ENCODE peak calls at places on chromosomes 11 and 22, in six cellular contexts. G, V, I, D, L and M are unnamed samples. For H3K4me1, the result is how much of the 10 kb centered on the place peaks cover.

GRCh38 chr11:73387594-73388021 is 11.4 kb downstream of the RELT start:
- DNase-seq in G (no peak), V (no peak), I (peak), D (peak), L (no peak), M (no peak)

GRCh38 chr22:17095538-17095937 is 10.7 kb downstream of the IL17RA start:
- DNase-seq in G (no peak), V (peak), I (no peak), D (peak), L (no peak), M (no peak)

GRCh38 chr22:38412435-38413084 is 42.4 kb downstream of the KCNJ4 start:
- DNase-seq in G (peak), V (peak), I (no peak), D (no peak), L (no peak), M (no peak)

GRCh38 chr11:44033411-44033850 is 14.3 kb upstream of the ACCSL start:
- DNase-seq in G (no peak), V (no peak), I (no peak), D (no peak), L (no peak), M (no peak)

GRCh38 chr11:60899021-60899936 is 7.1 kb downstream of the PRPF19 start:
- DNase-seq in G (peak), V (no peak), I (peak), D (peak), L (no peak), M (peak)

GRCh38 chr11:76861490-76861953 is 804 bp downstream of the ACER3 start:
- DNase-seq in G (no peak), V (no peak), I (peak), D (no peak), L (no peak), M (no peak)

GRCh38 chr11:36349345-36350136 is 53.5 kb downstream of the PRR5L start:
- DNase-seq in G (no peak), V (no peak), I (no peak), D (no peak), L (peak), M (no peak)

GRCh38 chr11:19328586-19329311 is 88.0 kb upstream of the E2F8 start:
- DNase-seq in G (no peak), V (no peak), I (no peak), D (no peak), L (no peak), M (no peak)

GRCh38 chr22:48494968-48495750 is 1332.5 kb downstream of the BRD1 start:
- DNase-seq in G (no peak), V (peak), I (peak), D (no peak), L (no peak), M (no peak)

GRCh38 chr11:27701262-27702105 is 1.2 kb upstream of the BDNF start:
- DNase-seq in G (no peak), V (peak), I (no peak), D (peak), L (peak), M (no peak)

GRCh38 chr22:40156001-40156516 is 21.7 kb upstream of the TNRC6B start:
- DNase-seq in G (no peak), V (no peak), I (peak), D (peak), L (no peak), M (no peak)

GRCh38 chr11:26187639-26188038 is 144.3 kb upstream of the ANO3 start:
- DNase-seq in G (no peak), V (no peak), I (peak), D (no peak), L (no peak), M (no peak)

GRCh38 chr11:65854871-65855837 is 2.8 kb downstream of the CFL1 start:
- DNase-seq in G (no peak), V (peak), I (no peak), D (no peak), L (no peak), M (no peak)

GRCh38 chr11:74465291-74465708 is 2.0 kb downstream of the KCNE3 start:
- DNase-seq in G (no peak), V (no peak), I (no peak), D (no peak), L (no peak), M (no peak)

GRCh38 chr11:35853871-35854270 is 90.0 kb upstream of the LDLRAD3 start:
- DNase-seq in G (no peak), V (no peak), I (no peak), D (no peak), L (no peak), M (no peak)

GRCh38 chr22:43829448-43829821 is 17.3 kb upstream of the EFCAB6 start:
- DNase-seq in G (no peak), V (peak), I (no peak), D (no peak), L (peak), M (no peak)

GRCh38 chr22:19620742-19621371 is 93.4 kb upstream of the SEPTIN5 start:
- DNase-seq in G (no peak), V (no peak), I (no peak), D (no peak), L (no peak), M (no peak)

GRCh38 chr22:24996420-24996952 is 44.0 kb downstream of the KIAA1671 start:
- DNase-seq in G (no peak), V (no peak), I (peak), D (peak), L (peak), M (no peak)

GRCh38 chr22:24995649-24996180 is 43.2 kb downstream of the KIAA1671 start:
- DNase-seq in G (no peak), V (no peak), I (no peak), D (no peak), L (no peak), M (no peak)

GRCh38 chr22:24994070-24994763 is 41.7 kb downstream of the KIAA1671 start:
- DNase-seq in G (no peak), V (no peak), I (peak), D (peak), L (no peak), M (no peak)

GRCh38 chr22:25000686-25001085 is 48.2 kb downstream of the KIAA1671 start:
- DNase-seq in G (no peak), V (no peak), I (no peak), D (no peak), L (no peak), M (no peak)

DNA sequence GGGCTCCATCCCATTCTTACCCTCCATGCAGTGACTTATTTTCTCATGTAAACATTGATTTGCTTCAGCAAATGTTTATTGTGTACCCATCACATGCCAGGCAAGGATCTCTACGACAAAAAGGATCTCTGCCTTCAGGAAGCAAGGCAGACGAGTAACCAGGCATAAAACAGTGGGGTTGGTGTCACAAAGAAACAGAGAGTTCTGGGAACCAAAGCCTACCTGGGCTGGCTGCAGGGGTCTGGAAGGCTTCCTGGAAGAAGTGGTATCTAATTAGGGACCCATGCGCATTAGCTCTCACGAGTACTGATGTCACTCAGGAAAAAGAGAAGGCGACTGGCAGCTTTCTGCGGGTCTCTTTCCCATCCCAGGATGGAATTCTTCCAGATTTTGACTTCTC is 44.5 kb downstream of the KIAA1671 start:
- DNase-seq in G (no peak), V (no peak), I (peak), D (no peak), L (no peak), M (no peak)
- H3K4me3 ChIP-seq in G (no peak), V (no peak), I (no peak), D (no peak), L (no peak), M (no peak)

GRCh38 chr11:14346303-14346702 is 12.7 kb downstream of the RRAS2 start:
- DNase-seq in G (no peak), V (no peak), I (no peak), D (no peak), L (no peak), M (no peak)
- H3K4me1 ChIP-seq in G (under half), V (under half), I (under half), D (under half), L (under half), M (under half)

GRCh38 chr11:100691886-100692285 is 4.8 kb downstream of the ARHGAP42 start:
- DNase-seq in G (no peak), V (no peak), I (no peak), D (no peak), L (no peak), M (no peak)
- H3K4me3 ChIP-seq in G (no peak), V (no peak), I (no peak), D (no peak), L (no peak), M (no peak)

DNA sequence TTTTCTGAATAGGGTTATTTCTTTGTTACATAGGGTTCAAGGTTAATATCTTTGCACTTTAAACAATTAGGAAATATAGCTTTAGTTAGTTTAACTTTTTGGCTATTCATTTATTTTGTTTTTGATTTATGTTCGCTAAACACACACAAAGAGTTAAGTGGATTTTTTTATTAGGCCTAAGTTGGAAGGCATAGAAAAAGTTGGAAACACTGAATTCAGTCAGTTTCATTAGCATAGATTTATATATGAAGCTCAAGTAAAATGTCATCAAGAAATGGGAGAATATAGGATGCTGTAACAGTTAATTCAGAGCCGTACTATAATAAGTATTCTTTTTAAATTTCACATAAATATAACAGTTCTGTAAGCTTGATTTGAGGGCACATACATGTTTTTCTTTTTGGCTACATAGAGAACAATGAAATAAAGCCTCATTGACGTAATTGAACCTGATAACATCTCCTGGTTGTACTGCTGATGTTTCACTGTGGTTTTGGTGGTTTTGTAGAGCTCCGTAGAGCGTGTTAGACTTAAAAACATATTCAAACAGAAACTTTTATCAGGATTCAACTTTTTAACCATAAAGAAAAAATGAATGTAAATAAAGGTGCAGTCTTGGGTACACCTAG is 121.4 kb downstream of the PDE3B start:
- DNase-seq in G (peak), V (no peak), I (no peak), D (no peak), L (no peak), M (peak)
- H3K4me1 ChIP-seq in G (half or more), V (under half), I (under half), D (under half), L (under half), M (half or more)

GRCh38 chr11:68008381-68009337 is 1.5 kb upstream of the ALDH3B1 start:
- DNase-seq in G (no peak), V (no peak), I (no peak), D (no peak), L (no peak), M (no peak)
- H3K4me3 ChIP-seq in G (no peak), V (no peak), I (no peak), D (no peak), L (no peak), M (no peak)

GRCh38 chr11:9626778-9627394 is 37.0 kb upstream of the SWAP70 start:
- DNase-seq in G (no peak), V (no peak), I (peak), D (no peak), L (peak), M (no peak)
- H3K4me1 ChIP-seq in G (under half), V (under half), I (under half), D (under half), L (under half), M (under half)

DNA sequence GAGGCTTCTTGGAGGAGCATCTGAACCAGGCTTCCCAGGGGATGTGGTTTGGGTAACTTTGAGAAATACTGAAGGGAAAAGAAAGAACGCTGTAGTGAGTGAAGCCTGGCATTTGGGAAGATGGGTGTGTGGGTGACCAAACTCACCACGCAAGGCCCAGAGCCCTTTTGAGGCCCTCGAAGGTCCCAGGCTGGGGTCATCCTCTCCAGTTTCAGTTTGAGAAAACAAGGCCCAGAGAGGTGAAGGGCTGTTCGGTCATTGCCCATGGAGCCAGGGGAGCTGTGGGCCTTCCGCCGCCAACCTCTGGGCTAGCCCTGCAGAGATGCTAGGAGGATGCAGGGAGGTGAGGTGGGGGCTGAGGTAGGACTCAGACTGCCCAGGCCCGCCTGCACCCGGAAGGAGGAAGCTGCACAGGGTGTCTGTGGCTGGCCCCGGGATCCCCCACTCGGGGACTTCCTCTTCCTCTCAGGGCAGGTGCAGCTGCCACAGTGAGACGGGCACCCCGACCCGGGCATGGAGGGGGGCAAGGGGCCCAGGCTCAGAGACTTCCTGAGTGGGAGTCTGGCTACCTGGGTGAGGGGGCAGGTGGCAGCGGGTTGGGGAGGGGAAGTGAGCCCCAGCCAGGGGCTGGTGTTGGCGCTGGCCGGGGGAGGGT is at the start of gene CCDC88B:
- DNase-seq in G (peak), V (peak), I (no peak), D (no peak), L (peak), M (peak)
- H3K4me3 ChIP-seq in G (peak), V (peak), I (peak), D (no peak), L (no peak), M (peak)

GRCh38 chr11:67027943-67028542 is 5.1 kb downstream of the SYT12 start:
- DNase-seq in G (no peak), V (no peak), I (peak), D (no peak), L (no peak), M (no peak)
- H3K4me1 ChIP-seq in G (under half), V (under half), I (under half), D (under half), L (under half), M (under half)

DNA sequence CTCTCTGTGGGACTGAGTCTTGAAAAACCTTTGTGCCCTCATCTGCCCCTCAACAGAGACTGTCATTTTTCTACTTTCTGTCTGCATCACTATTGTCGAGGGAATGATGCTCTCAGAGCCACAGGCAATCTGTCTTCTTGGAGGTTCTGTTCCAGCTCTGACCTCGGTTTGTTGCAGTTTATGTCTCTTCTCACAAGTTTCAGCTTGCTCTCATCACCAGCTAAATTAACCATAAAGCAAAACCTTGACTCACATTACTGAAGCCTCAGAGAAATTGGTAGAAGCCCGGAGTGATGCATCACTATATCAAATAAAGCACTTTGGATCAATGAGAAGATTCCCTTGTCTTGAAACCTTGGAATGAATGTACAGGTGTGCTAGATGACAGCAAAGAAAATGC is 60.6 kb upstream of the BLID start:
- DNase-seq in G (no peak), V (no peak), I (no peak), D (no peak), L (no peak), M (no peak)
- H3K4me3 ChIP-seq in G (no peak), V (no peak), I (no peak), D (no peak), L (no peak), M (no peak)

DNA sequence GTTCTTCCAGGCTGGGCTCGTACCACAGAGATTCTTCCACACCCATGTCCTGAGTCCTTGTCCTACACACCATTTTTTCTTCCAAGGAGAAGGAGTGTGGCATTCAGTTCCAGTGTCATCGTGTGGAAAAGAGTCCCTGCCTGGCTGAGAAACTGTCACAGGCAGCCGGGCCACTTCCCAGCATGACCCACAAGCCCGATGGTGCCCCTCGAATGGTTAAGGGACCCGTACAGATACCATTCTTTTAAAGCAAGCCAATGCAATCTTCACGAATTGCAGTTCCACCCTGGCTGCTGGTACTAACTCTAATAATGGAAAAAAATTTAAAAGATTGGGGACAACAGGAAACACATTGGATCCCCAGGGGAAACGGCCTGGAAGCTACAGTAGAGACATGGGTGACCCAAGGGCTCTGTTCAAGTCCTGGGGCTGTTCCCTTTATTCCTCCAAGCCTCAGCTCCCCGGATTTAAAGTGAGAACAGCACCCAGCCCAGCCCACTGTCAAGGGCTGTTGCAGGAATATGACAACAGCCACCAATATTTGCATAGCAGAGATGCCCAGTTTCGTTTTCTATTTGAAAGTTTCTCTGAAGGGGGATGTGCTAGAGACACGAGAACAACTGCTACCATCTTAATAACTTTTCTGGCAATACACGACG is 80.9 kb upstream of the WNT7B start:
- DNase-seq in G (peak), V (peak), I (no peak), D (no peak), L (peak), M (no peak)
- H3K4me1 ChIP-seq in G (under half), V (under half), I (under half), D (under half), L (half or more), M (under half)